ENCODE peak calls at places on chromosomes 11 and 22, in seven cellular contexts. H, X, B, E, F, G and O are unnamed samples.

GRCh38 chr11:125275905-125276634 is 111.5 kb downstream of the PKNOX2 start:
- DNase-seq in H (no peak), X (no peak), B (no peak), E (no peak), F (no peak), G (no peak), O (peak)

GRCh38 chr11:69444381-69445130 is 36.9 kb upstream of the LINC01488 start:
- DNase-seq in H (no peak), X (no peak), B (peak), E (no peak), F (peak), G (peak), O (peak)

GRCh38 chr11:104005234-104005855 is 31.1 kb upstream of the DDI1 start:
- DNase-seq in H (no peak), X (no peak), B (no peak), E (no peak), F (no peak), G (no peak), O (peak)

GRCh38 chr22:47128216-47129215 is 366.1 kb downstream of the TBC1D22A start:
- DNase-seq in H (no peak), X (no peak), B (no peak), E (peak), F (no peak), G (no peak), O (no peak)

GRCh38 chr11:46264976-46265375 is 12.5 kb upstream of the CREB3L1 start:
- DNase-seq in H (no peak), X (no peak), B (no peak), E (no peak), F (no peak), G (no peak), O (no peak)

GRCh38 chr11:94866231-94866827 is 98.2 kb downstream of the AMOTL1 start:
- DNase-seq in H (no peak), X (no peak), B (no peak), E (no peak), F (no peak), G (no peak), O (no peak)

GRCh38 chr11:45089251-45089650 is 57.2 kb upstream of the PRDM11 start:
- DNase-seq in H (no peak), X (no peak), B (no peak), E (no peak), F (no peak), G (no peak), O (peak)

GRCh38 chr11:129446572-129446971 is 70.9 kb downstream of the BARX2 start:
- DNase-seq in H (no peak), X (no peak), B (no peak), E (no peak), F (no peak), G (no peak), O (no peak)

GRCh38 chr11:102197759-102198158 is 87.5 kb downstream of the YAP1 start:
- DNase-seq in H (no peak), X (no peak), B (peak), E (no peak), F (no peak), G (peak), O (no peak)

GRCh38 chr11:73931951-73932350 is 18.9 kb upstream of the DNAJB13 start:
- DNase-seq in H (no peak), X (no peak), B (no peak), E (no peak), F (no peak), G (no peak), O (no peak)

GRCh38 chr22:49944399-49944891 is 16.1 kb upstream of the PIM3 start:
- DNase-seq in H (no peak), X (no peak), B (no peak), E (no peak), F (no peak), G (no peak), O (no peak)

GRCh38 chr11:76318744-76319384 is 62.1 kb downstream of the THAP12 start:
- DNase-seq in H (peak), X (peak), B (peak), E (peak), F (peak), G (peak), O (peak)

GRCh38 chr11:72216638-72217037 is at the start of gene FOLR2:
- DNase-seq in H (no peak), X (no peak), B (no peak), E (no peak), F (no peak), G (peak), O (no peak)
- TF ChIP-seq CEBPB in H (no peak), X (no peak), B (no peak), E (no peak), F (no peak), G (no peak), O (no peak)

GRCh38 chr22:36362819-36363377 is 24.9 kb downstream of the MYH9 start:
- DNase-seq in H (no peak), X (no peak), B (no peak), E (no peak), F (no peak), G (no peak), O (no peak)
- TF ChIP-seq CEBPB in H (no peak), X (no peak), B (no peak), E (no peak), F (no peak), G (no peak), O (no peak)

DNA sequence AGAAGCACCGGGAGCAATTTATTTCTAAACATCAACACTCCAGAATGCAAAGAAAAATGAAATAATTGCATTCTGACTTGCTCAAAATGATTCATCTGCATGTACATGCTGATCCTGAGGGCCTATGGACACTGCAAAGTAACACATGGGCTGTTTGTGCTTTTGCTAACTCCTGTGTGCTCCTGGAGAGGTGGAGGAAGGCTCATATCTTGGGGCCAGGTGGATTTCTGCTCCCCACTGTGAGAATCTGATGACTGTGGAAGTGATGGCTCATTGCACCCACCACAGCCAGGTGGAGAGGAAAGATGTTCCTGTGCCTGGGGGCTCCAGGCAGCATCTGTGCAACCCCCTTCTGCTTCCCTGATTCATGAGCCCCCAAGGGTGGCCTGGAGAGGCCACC is 202.8 kb downstream of the KIRREL3 start:
- DNase-seq in H (no peak), X (no peak), B (no peak), E (no peak), F (no peak), G (no peak), O (no peak)
- TF ChIP-seq CEBPB in H (no peak), X (no peak), B (no peak), E (no peak), F (no peak), G (no peak), O (no peak)

GRCh38 chr11:71454470-71455113 is 1.6 kb downstream of the NADSYN1 start:
- DNase-seq in H (no peak), X (no peak), B (no peak), E (no peak), F (no peak), G (no peak), O (no peak)
- TF ChIP-seq CEBPB in H (no peak), X (no peak), B (no peak), E (no peak), F (no peak), G (no peak), O (no peak)

DNA sequence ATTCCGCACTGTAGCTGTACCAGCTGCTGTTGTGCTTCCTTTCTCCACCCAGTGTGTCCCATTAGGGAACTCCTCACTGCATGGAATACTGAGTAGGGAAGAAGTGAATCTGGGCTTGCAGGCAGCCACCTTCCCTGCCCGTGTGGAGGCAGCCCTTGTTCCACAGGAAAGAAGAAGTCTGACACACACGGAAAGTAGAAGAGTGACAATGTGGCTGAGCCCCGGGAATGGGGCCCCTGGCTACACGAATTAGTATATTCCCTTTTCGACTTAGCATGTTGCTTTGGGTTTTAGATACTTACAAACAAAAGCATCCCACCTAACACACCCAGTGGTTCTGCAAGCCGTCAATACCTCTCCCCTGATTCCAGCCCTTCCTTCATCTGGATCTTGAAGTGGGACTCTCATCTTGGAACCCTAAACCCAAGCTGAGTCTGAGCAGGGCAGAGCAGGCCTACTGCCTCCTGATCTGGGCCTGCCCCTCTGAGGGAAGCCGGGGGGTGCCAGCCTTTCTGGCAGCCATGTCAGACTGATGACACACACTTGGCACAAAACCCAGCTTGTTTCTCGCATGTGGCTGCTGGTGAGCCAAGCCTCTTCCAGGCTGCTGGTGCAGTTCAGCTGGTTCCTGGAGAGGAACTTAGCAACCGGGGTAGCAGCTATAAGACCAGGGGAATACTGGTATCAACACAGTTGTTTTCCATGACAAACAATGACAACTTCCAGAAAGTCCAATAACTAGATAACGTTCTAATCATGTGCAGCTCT is 71.6 kb downstream of the C11orf58 start:
- DNase-seq in H (no peak), X (no peak), B (no peak), E (no peak), F (no peak), G (no peak), O (peak)
- TF ChIP-seq CEBPB in H (no peak), X (no peak), B (no peak), E (no peak), F (no peak), G (no peak), O (no peak)

GRCh38 chr11:11668293-11668692 is 46.5 kb upstream of the GALNT18 start:
- DNase-seq in H (no peak), X (no peak), B (no peak), E (no peak), F (no peak), G (no peak), O (no peak)
- TF ChIP-seq CEBPB in H (no peak), X (no peak), B (no peak), E (no peak), F (no peak), G (no peak), O (no peak)

DNA sequence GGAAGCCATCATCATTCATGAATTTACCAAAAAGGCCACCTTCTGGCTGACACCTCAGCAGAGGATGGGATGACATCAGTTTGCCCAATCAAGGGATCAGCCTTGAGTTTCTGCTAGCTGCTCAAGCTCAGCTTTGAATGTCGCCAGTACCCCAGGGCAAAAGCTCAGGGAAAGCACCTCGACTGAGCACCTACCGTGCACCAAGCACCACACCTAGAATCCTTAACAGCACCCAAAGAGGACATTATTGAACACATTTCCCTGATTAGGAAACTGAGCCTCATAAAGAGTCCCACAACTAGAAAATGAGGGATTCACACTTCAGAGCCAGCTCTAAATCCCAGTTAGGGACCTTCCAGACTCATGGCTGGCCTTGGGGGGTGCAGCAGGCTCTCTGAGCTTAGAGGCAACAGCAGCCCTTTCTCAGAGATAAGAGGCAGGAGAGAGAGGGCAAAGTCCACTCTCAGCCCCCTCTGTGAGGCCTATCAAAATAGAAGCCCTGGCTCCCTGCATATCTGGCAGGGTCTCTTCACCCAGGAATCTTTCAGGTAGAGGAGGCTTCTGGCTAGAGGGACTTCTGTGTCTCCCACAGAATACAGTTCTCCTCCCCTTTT is 13.4 kb upstream of the DAGLA start:
- DNase-seq in H (no peak), X (no peak), B (peak), E (no peak), F (no peak), G (no peak), O (no peak)
- TF ChIP-seq CEBPB in H (no peak), X (no peak), B (no peak), E (no peak), F (no peak), G (no peak), O (no peak)

GRCh38 chr11:17405232-17406005 is 17.0 kb upstream of the KCNJ11 start:
- DNase-seq in H (peak), X (peak), B (peak), E (no peak), F (no peak), G (peak), O (peak)
- TF ChIP-seq CEBPB in H (no peak), X (no peak), B (no peak), E (no peak), F (no peak), G (no peak), O (no peak)

GRCh38 chr11:93131709-93132108 is 66.1 kb downstream of the SLC36A4 start:
- DNase-seq in H (no peak), X (no peak), B (peak), E (no peak), F (no peak), G (no peak), O (no peak)

GRCh38 chr11:93128574-93128973 is 69.2 kb downstream of the SLC36A4 start:
- DNase-seq in H (no peak), X (no peak), B (no peak), E (no peak), F (no peak), G (no peak), O (no peak)

GRCh38 chr11:93133710-93134109 is 64.1 kb downstream of the SLC36A4 start:
- DNase-seq in H (no peak), X (no peak), B (no peak), E (no peak), F (no peak), G (no peak), O (peak)
- TF ChIP-seq CEBPB in H (no peak), X (no peak), B (no peak), E (no peak), F (no peak), G (no peak), O (peak)

GRCh38 chr22:26669060-26669481 is 11.7 kb downstream of the MIAT start:
- DNase-seq in H (peak), X (no peak), B (peak), E (no peak), F (no peak), G (peak), O (peak)
- TF ChIP-seq CEBPB in H (no peak), X (no peak), B (no peak), E (no peak), F (no peak), G (no peak), O (no peak)